ENCODE peak calls at places on chromosome 10, in seven cellular contexts. G, N, Q, C, Z, E and D are unnamed samples.

GRCh38 chr10:130459851-130460490 is 323.8 kb downstream of the GLRX3 start:
- DNase-seq in G (no peak), C (no peak), Z (no peak), Q (no peak), N (no peak), E (no peak), D (no peak)

GRCh38 chr10:6228010-6228511 is 25.3 kb downstream of the PFKFB3 start:
- DNase-seq in Z (no peak), E (no peak), N (no peak), C (no peak), Q (no peak), G (no peak), D (no peak)

GRCh38 chr10:89481662-89482061 is 53.7 kb downstream of the SLC16A12 start:
- DNase-seq in E (no peak), Z (no peak), N (peak), C (no peak), G (no peak), Q (no peak), D (no peak)

GRCh38 chr10:77867124-77867715 is 59.3 kb downstream of the DLG5 start:
- DNase-seq in Q (no peak), Z (no peak), G (no peak), N (no peak), C (no peak), E (no peak), D (no peak)

GRCh38 chr10:46216003-46216634 is 70.7 kb upstream of the ANTXRL start:
- DNase-seq in E (no peak), C (no peak), Z (no peak), N (no peak), G (no peak), Q (no peak), D (no peak)

GRCh38 chr10:5663692-5664427 is 2.5 kb downstream of the ASB13 start:
- DNase-seq in N (no peak), G (no peak), E (no peak), C (no peak), Z (no peak), Q (no peak), D (no peak)

GRCh38 chr10:19772958-19773357 is 43.3 kb upstream of the PLXDC2 start:
- DNase-seq in C (no peak), Q (no peak), G (no peak), N (no peak), Z (no peak), E (no peak), D (no peak)

GRCh38 chr10:76973515-76974289 is 663.9 kb downstream of the KCNMA1 start:
- DNase-seq in N (peak), G (no peak), Z (no peak), E (no peak), Q (no peak), C (no peak), D (no peak)

GRCh38 chr10:114110174-114110972 is 63.6 kb downstream of the CCDC186 start:
- DNase-seq in N (no peak), C (no peak), E (no peak), Z (no peak), Q (no peak), G (no peak), D (no peak)

GRCh38 chr10:50369931-50370330 is 118.6 kb upstream of the ASAH2 start:
- DNase-seq in C (no peak), Q (no peak), E (no peak), Z (no peak), G (no peak), N (no peak), D (no peak)

GRCh38 chr10:62582804-62583208 is 208.6 kb downstream of the ZNF365 start:
- DNase-seq in Q (peak), G (peak), C (peak), Z (no peak), N (peak), E (no peak), D (peak)

GRCh38 chr10:129334326-129334725 is 132.7 kb upstream of the MGMT start:
- DNase-seq in N (no peak), Q (no peak), Z (no peak), C (no peak), E (no peak), G (no peak), D (no peak)

GRCh38 chr10:114708717-114709352 is 50.8 kb upstream of the ABLIM1 start:
- DNase-seq in G (no peak), N (peak), E (no peak), Q (no peak), C (no peak), Z (no peak), D (no peak)

GRCh38 chr10:23448802-23449570 is 10.1 kb downstream of the OTUD1 start:
- DNase-seq in N (no peak), E (no peak), C (no peak), Q (no peak), G (no peak), Z (no peak), D (no peak)

GRCh38 chr10:32906595-32906994 is 51.4 kb downstream of the ITGB1 start:
- DNase-seq in N (no peak), E (no peak), C (no peak), Z (no peak), G (no peak), Q (no peak), D (no peak)

DNA sequence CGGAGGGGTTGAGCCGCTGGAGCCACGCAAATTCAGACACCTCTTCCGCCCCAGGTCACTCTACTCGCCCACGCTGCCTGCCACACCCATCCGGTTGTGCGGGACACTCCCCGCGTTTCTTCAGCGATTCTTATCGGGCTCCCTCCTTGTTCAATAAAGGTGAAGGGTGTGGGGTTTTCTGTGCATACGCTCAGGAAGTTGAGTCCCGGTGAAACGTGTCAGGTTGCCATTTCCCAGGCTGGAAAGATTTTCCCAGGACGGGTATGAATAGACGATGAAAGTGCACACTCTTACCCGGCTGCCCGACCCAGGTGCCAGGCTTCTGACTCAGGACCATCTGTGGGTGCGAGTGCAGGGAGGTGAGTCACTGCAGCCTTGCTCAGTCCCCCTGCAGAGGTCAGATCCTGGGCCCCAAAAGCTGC is 22.0 kb downstream of the KLF6 start:
- DNase-seq in G (no peak), Z (no peak), Q (peak), E (no peak), C (no peak), N (no peak), D (no peak)
- H3K27ac ChIP-seq in G (no peak), Z (peak), Q (no peak), E (no peak), C (no peak), N (no peak), D (no peak)

GRCh38 chr10:72053690-72054089 is 34.7 kb downstream of the SPOCK2 start:
- DNase-seq in C (no peak), Z (no peak), Q (no peak), G (no peak), E (no peak), N (no peak), D (no peak)
- H3K4me3 ChIP-seq in C (no peak), Z (no peak), Q (no peak), G (no peak), E (no peak), N (no peak), D (no peak)

GRCh38 chr10:53209941-53210611 is 437.5 kb upstream of the MBL2 start:
- DNase-seq in E (no peak), G (no peak), Z (no peak), Q (no peak), N (no peak), C (no peak), D (no peak)
- TF ChIP-seq CTCF in E (peak), G (no peak), Z (no peak), Q (no peak), N (peak), C (peak), D (no peak)

GRCh38 chr10:103679096-103679790 is 176.1 kb downstream of the SH3PXD2A start:
- DNase-seq in C (no peak), E (no peak), Q (no peak), G (no peak), Z (no peak), N (no peak), D (no peak)

GRCh38 chr10:103676851-103677417 is 178.4 kb downstream of the SH3PXD2A start:
- DNase-seq in G (no peak), E (no peak), N (peak), Z (no peak), C (peak), Q (no peak), D (no peak)

GRCh38 chr10:103677486-103677885 is 177.9 kb downstream of the SH3PXD2A start:
- DNase-seq in Z (no peak), N (no peak), G (no peak), C (no peak), E (no peak), Q (no peak), D (no peak)

GRCh38 chr10:103676058-103676785 is 179.2 kb downstream of the SH3PXD2A start:
- DNase-seq in G (no peak), E (no peak), Q (no peak), C (peak), N (no peak), Z (no peak), D (peak)

GRCh38 chr10:103678104-103678526 is 177.3 kb downstream of the SH3PXD2A start:
- DNase-seq in N (peak), E (no peak), C (peak), Z (peak), Q (peak), G (peak), D (peak)
- H3K27ac ChIP-seq in N (peak), E (no peak), C (peak), Z (peak), Q (peak), G (peak), D (no peak)

DNA sequence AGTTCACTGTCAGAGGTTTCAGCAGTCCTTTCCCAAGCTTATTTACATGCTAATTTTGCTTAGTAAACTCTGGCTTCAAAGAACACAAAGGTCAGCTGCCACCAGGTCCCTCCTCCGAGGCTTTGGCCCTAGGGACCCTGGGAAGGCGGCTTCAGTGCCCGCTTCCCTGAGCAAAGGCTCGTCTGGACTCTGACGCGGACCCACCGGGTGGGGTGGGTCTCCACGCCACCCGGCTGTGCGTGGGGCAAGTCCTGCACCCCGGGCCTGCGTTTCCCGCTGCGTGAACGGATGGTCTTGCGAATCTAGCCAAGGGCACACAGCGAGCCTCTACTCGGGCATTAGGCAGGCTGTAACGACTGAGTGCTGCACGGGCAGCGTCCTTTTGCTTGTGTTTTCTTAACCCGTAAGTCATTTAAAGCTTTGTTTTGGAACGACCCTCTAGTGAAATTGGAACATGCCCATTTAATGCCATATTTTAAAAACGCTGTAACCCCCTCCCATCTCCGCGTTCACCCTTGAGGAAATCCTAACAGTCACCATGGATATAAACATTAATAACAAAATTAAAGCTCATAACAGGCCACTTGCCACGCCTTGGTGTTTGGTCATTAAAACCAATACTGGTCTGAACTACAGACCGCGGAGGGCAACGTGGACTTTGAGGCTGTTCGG is 830 bp downstream of the BNIP3 start:
- DNase-seq in G (peak), E (no peak), N (no peak), Q (peak), Z (no peak), C (peak), D (no peak)
- H3K4me3 ChIP-seq in G (peak), E (peak), N (peak), Q (peak), Z (peak), C (peak), D (peak)

GRCh38 chr10:28679941-28680752 is 2.8 kb downstream of the BAMBI start:
- DNase-seq in Q (no peak), C (no peak), Z (no peak), G (no peak), N (no peak), E (no peak), D (no peak)
- TF ChIP-seq CTCF in Q (peak), C (peak), Z (no peak), G (no peak), N (peak), E (no peak), D (peak)

GRCh38 chr10:132681858-132682755 is 103.8 kb downstream of the NKX6-2 start:
- DNase-seq in N (no peak), E (no peak), C (no peak), Q (peak), G (no peak), Z (no peak), D (peak)

GRCh38 chr10:132685121-132685891 is 100.6 kb downstream of the NKX6-2 start:
- DNase-seq in G (no peak), Q (no peak), Z (no peak), N (no peak), E (peak), C (no peak), D (peak)

GRCh38 chr10:132685921-132686680 is 99.8 kb downstream of the NKX6-2 start:
- DNase-seq in G (no peak), Q (no peak), E (no peak), C (peak), Z (no peak), N (no peak), D (peak)

GRCh38 chr10:132687181-132687892 is 98.6 kb downstream of the NKX6-2 start:
- DNase-seq in E (no peak), C (peak), Z (no peak), Q (no peak), N (no peak), G (no peak), D (peak)

DNA sequence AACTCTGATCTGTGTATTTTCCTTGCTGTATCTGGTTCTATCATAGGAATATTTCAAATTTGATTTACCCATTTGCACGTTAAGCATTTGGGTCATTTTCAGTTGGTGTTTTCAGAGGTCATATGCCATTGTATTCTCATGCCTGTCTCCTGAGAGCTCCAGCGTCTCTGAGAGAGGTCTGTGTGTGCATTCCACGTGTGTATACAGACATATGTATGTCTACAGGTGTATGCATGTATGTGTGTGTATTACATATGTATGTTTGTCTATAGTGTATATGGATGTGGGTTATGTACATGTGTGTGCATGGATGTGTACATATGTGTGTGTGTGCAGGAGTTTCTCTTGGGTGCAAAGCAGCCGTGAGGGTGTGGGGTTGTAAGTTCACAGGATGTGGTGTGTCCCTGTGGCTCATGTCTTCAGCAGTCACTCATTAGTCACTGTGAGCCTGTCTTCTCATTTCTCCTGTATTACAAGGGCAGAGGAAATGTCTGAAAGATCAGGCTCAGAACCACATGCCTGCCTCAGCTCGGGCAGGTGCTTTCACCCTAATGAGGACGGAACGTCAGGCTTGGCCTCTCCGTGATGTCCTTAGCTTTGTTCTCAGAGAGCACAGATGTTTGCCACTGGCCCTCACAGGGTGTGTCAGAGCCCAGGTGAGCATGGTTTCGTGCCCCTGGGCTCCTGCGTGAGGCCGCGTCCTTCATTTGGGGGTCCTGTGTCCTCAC is 101.6 kb downstream of the NKX6-2 start:
- DNase-seq in Z (no peak), N (no peak), G (no peak), E (peak), Q (no peak), C (peak), D (peak)
- H3K27ac ChIP-seq in Z (no peak), N (peak), G (no peak), E (peak), Q (no peak), C (no peak), D (no peak)

DNA sequence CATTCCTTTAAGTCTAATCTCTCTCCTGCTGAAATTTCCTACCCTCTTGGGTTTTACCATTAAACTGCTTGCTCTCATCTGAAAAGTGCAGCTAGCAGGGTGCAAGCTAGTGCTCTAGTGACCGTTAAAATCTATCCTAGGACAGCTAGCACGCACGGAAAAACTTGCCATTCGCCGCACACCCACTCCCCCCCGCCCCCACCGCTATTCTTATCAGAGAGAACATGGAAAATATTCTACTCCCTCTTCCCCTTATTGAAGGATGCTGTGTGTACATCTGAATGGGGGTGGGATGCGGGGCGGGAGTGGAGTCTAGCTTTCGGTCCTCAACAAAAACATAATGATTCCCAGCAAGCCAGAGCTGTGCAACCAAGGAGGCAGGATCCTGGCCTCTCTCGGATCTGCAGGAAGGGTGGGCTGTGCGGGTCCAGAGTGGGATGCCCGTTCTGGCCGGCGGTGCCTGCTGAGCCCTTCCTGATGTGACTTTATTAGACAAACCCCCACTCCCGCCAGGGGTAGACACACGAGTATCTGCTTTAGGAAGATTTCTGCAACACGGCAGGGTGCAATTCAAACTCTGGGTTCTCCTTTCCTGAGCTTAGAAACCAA is 1.1 kb upstream of the ADRA2A start:
- DNase-seq in E (no peak), C (no peak), Q (no peak), N (no peak), Z (no peak), G (no peak), D (no peak)
- H3K4me3 ChIP-seq in E (no peak), C (peak), Q (no peak), N (no peak), Z (no peak), G (peak), D (peak)

GRCh38 chr10:71453186-71453585 is 56.5 kb downstream of the CDH23 start:
- DNase-seq in N (no peak), Q (no peak), C (no peak), Z (no peak), E (no peak), G (no peak), D (no peak)
- TF ChIP-seq CTCF in N (no peak), Q (no peak), C (no peak), Z (no peak), E (no peak), G (no peak), D (no peak)